ENCODE peak calls at places on chromosome 19, in eight cellular contexts. P is adrenal gland, D is heart left ventricle, R is transverse colon, N is gastrocnemius medialis, J is sigmoid colon, W is HCT116, F is erythroblast. E is an unnamed sample.

GRCh38 chr19:12833747-12834417 is 497 bp downstream of the RTBDN start:
- DNase-seq in R (peak; percentile 19), W (no peak), P (no peak), F (peak; percentile 72), N (no peak), J (no peak), D (no peak), E (no peak)

GRCh38 chr19:42283248-42284065 is 14.4 kb downstream of the CIC start:
- DNase-seq in J (peak; percentile 99), W (peak; percentile 69), F (peak; percentile 97), R (peak; percentile 97), P (peak; percentile 97), N (peak; percentile 96), D (peak; percentile 98), E (peak; percentile 97)

GRCh38 chr19:12494260-12494860 is 9.7 kb upstream of the ZNF709 start:
- DNase-seq in D (no peak), W (no peak), N (no peak), J (no peak), F (peak; percentile 5), R (no peak), P (no peak), E (no peak)

GRCh38 chr19:46412034-46412982 is 1.1 kb downstream of the CCDC8 start:
- DNase-seq in D (no peak), W (no peak), P (no peak), R (no peak), F (no peak), N (no peak), J (no peak), E (no peak)

GRCh38 chr19:54162241-54162805 is 2.8 kb upstream of the LENG1 start:
- DNase-seq in P (peak; percentile 93), W (peak; percentile 65), D (peak; percentile 90), F (peak; percentile 88), J (peak; percentile 96), N (peak; percentile 68), R (peak; percentile 95), E (peak; percentile 82)

GRCh38 chr19:16527971-16528521 is 14.2 kb downstream of the CHERP start:
- DNase-seq in J (no peak), R (no peak), D (no peak), N (no peak), W (no peak), P (no peak), F (peak; percentile 59), E (no peak)

GRCh38 chr19:39867952-39868351 is 21.8 kb upstream of the FBL start:
- DNase-seq in W (no peak), F (no peak), R (no peak), J (no peak), N (no peak), P (no peak), D (peak; percentile 27), E (no peak)

GRCh38 chr19:10643968-10644290 is 10.2 kb upstream of the ILF3 start:
- DNase-seq in D (no peak), W (no peak), P (no peak), J (no peak), N (no peak), F (no peak), R (no peak), E (no peak)

GRCh38 chr19:32789429-32789828 is 69.9 kb downstream of the TDRD12 start:
- DNase-seq in F (no peak), P (no peak), N (no peak), W (no peak), D (no peak), R (no peak), J (no peak), E (no peak)

GRCh38 chr19:37932985-37933953 is 26.3 kb downstream of the SIPA1L3 start:
- DNase-seq in J (no peak), R (peak; percentile 75), D (peak; percentile 64), W (no peak), N (no peak), P (no peak), F (no peak), E (no peak)

GRCh38 chr19:10708261-10708660 is 7.0 kb downstream of the QTRT1 start:
- DNase-seq in D (no peak), F (no peak), W (no peak), J (no peak), R (no peak), N (no peak), P (no peak), E (no peak)

GRCh38 chr19:45403781-45404556 is 900 bp downstream of the PPP1R13L start:
- DNase-seq in J (peak; percentile 73), R (peak; percentile 82), N (no peak), F (peak; percentile 69), D (peak; percentile 77), W (no peak), P (peak; percentile 73), E (no peak)

GRCh38 chr19:51365211-51366049 is 758 bp downstream of the ETFB start:
- DNase-seq in R (peak; percentile 45), F (peak; percentile 57), D (no peak), W (no peak), J (peak; percentile 73), P (peak; percentile 70), N (peak; percentile 57), E (peak; percentile 30)

GRCh38 chr19:22623841-22624221 is 10.3 kb upstream of the ZNF492 start:
- DNase-seq in N (no peak), P (no peak), D (peak; percentile 28), R (no peak), J (no peak), W (no peak), F (no peak), E (no peak)

GRCh38 chr19:16026131-16026530 is 50.2 kb upstream of the TPM4 start:
- DNase-seq in W (no peak), D (no peak), J (peak; percentile 32), N (no peak), P (no peak), F (no peak), R (no peak), E (no peak)

GRCh38 chr19:12224676-12225075 is 61.8 kb downstream of the ZNF136 start:
- DNase-seq in F (no peak), W (no peak), D (no peak), R (no peak), P (no peak), N (no peak), J (no peak), E (no peak)

GRCh38 chr19:35119091-35119490 is 3.5 kb downstream of the FXYD3 start:
- DNase-seq in F (no peak), N (no peak), P (no peak), W (no peak), D (no peak), R (no peak), J (no peak), E (no peak)

GRCh38 chr19:2344381-2344870 is 15.6 kb upstream of the TMPRSS9 start:
- DNase-seq in R (no peak), F (no peak), D (no peak), N (no peak), P (no peak), W (no peak), J (no peak), E (no peak)

GRCh38 chr19:1125601-1126533 is 22.1 kb downstream of the GPX4 start:
- DNase-seq in P (peak; percentile 76), J (no peak), R (no peak), D (no peak), F (peak; percentile 68), N (peak; percentile 64), W (no peak), E (no peak)

GRCh38 chr19:4455742-4456565 is 1.6 kb downstream of the UBXN6 start:
- DNase-seq in N (peak; percentile 90), R (peak; percentile 48), W (no peak), F (peak; percentile 67), J (peak; percentile 95), D (no peak), P (peak; percentile 96), E (peak; percentile 88)

GRCh38 chr19:4456843-4457653 is 546 bp downstream of the UBXN6 start:
- DNase-seq in W (no peak), R (peak; percentile 47), J (no peak), D (no peak), F (peak; percentile 80), P (peak; percentile 50), N (peak; percentile 35), E (peak; percentile 61)

GRCh38 chr19:4454952-4455738 is 2.4 kb downstream of the UBXN6 start:
- DNase-seq in D (no peak), N (peak; percentile 65), R (no peak), J (no peak), P (peak; percentile 93), W (no peak), F (peak; percentile 93), E (peak; percentile 69)

GRCh38 chr19:4456566-4456842 is 1.1 kb downstream of the UBXN6 start:
- DNase-seq in R (peak; percentile 36), J (peak; percentile 80), P (peak; percentile 64), D (no peak), N (no peak), F (peak; percentile 59), W (no peak), E (no peak)

GRCh38 chr19:4457654-4458406 is at the start of gene UBXN6:
- DNase-seq in F (peak; percentile 100), P (peak; percentile 99), W (peak; percentile 92), R (peak; percentile 98), D (peak; percentile 98), J (peak; percentile 99), N (peak; percentile 97), E (peak; percentile 97)
- TF ChIP-seq POLR2A in F (peak; percentile 21), P (no peak), W (no peak), R (peak; percentile 38), D (no peak), J (no peak), N (no peak), E (no peak)

GRCh38 chr19:18868380-18869230 is 27.4 kb downstream of the CERS1 start:
- DNase-seq in N (no peak), P (no peak), R (no peak), W (no peak), J (no peak), D (no peak), F (no peak), E (no peak)
- TF ChIP-seq POLR2A in N (no peak), P (no peak), R (no peak), W (no peak), J (no peak), D (no peak), F (no peak), E (no peak)

GRCh38 chr19:3738477-3739220 is 22.8 kb downstream of the APBA3 start:
- DNase-seq in D (no peak), N (no peak), F (no peak), P (no peak), R (no peak), W (no peak), J (no peak), E (no peak)
- TF ChIP-seq POLR2A in D (no peak), N (no peak), F (no peak), P (no peak), R (no peak), W (no peak), J (no peak), E (no peak)

DNA sequence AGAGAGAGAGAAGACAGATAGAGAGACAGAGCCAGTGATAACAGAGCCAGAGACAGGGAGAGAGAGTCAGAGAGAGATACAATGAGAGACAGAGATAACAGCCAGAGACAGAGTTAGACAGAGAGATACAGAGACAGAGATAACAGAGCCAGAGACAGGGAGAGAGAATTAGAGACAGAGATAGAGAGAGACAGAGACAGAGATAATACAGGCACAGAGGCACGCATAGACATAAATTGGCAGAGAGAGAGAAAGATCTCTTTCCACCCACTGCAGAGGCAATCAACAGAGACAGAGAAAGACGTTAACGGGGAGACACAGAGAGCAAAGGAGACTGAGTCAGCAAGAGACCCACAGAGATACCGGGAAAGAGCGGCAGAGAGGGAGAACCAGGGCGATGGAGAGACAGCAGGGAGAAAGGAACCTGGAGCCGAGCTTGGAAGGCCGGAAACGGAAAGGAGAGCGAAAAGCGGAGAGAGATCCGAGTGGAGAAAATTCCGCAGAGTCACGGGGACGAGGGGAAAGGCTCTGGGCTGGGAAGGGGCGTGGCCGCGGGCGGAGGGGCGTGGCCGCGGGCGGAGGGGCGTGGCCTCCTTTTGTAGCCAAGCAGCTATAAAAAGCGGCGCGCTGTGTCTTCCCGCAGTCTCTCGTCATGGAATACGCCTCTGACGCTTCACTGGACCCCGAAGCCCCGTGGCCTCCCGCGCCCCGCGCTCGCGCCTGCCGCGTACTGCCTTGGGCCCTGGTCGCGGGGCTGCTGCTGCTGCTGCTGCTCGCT is at the start of gene TNFSF9:
- DNase-seq in J (peak; percentile 95), W (peak; percentile 70), R (peak; percentile 94), N (peak; percentile 85), P (peak; percentile 87), D (peak; percentile 93), F (peak; percentile 88), E (peak; percentile 78)
- TF ChIP-seq POLR2A in J (peak; percentile 37), W (peak; percentile 99), R (peak; percentile 68), N (peak; percentile 92), P (peak; percentile 30), D (peak; percentile 30), F (peak; percentile 96), E (peak; percentile 67)